ENCODE peak calls at places on chromosomes 3 and 15, in ten cellular contexts. E is naive B cell, N is coronary artery, D is GM18507, T is choroid plexus epithelial cell, R is posterior vena cava, P is ACHN, C is heart left ventricle, U is fibroblast of lung, A is EH. Q is an unnamed sample.

GRCh38 chr3:116770815-116771450 is 61.4 kb downstream of the TUSC7 start:
- DNase-seq in E (peak; percentile 25), N (no peak), D (peak; percentile 30), T (peak; percentile 91), R (no peak), P (peak; percentile 81), C (peak; percentile 18), U (peak; percentile 68), A (peak; percentile 74), Q (peak; percentile 48)

GRCh38 chr3:34703058-34703457 is 904.6 kb downstream of the PDCD6IP start:
- DNase-seq in E (no peak), N (no peak), D (no peak), T (no peak), R (no peak), P (no peak), C (no peak), U (no peak), A (no peak), Q (no peak)

GRCh38 chr3:183317886-183318845 is 65.1 kb downstream of the B3GNT5 start:
- DNase-seq in E (no peak), N (no peak), D (no peak), T (peak; percentile 47), R (no peak), P (no peak), C (no peak), U (peak; percentile 70), A (peak; percentile 36), Q (no peak)

GRCh38 chr15:34656005-34656604 is 72.7 kb upstream of the GOLGA8B start:
- DNase-seq in E (no peak), N (no peak), D (no peak), T (no peak), R (no peak), P (no peak), C (no peak), U (no peak), A (no peak), Q (no peak)

GRCh38 chr3:1139071-1139470 is 46.2 kb downstream of the CNTN6 start:
- DNase-seq in E (no peak), N (no peak), D (no peak), T (no peak), R (no peak), P (no peak), C (no peak), U (no peak), A (no peak), Q (no peak)

GRCh38 chr3:193732391-193732790 is 139.4 kb downstream of the OPA1 start:
- DNase-seq in E (no peak), N (no peak), D (no peak), T (peak; percentile 36), R (no peak), P (peak; percentile 55), C (no peak), U (peak; percentile 93), A (peak; percentile 77), Q (peak; percentile 69)

GRCh38 chr3:188176884-188177283 is 22.9 kb downstream of the LPP start:
- DNase-seq in E (no peak), N (no peak), D (no peak), T (no peak), R (no peak), P (no peak), C (no peak), U (no peak), A (no peak), Q (no peak)

GRCh38 chr15:89662893-89663673 is 7.8 kb upstream of the KIF7 start:
- DNase-seq in E (no peak), N (peak; percentile 91), D (no peak), T (peak; percentile 94), R (peak; percentile 91), P (peak; percentile 19), C (peak; percentile 65), U (peak; percentile 93), A (peak; percentile 98), Q (peak; percentile 72)

GRCh38 chr3:197205265-197205664 is 93.1 kb downstream of the DLG1 start:
- DNase-seq in E (no peak), N (no peak), D (no peak), T (no peak), R (no peak), P (no peak), C (no peak), U (no peak), A (no peak), Q (no peak)

GRCh38 chr3:55327131-55327920 is 159.8 kb downstream of the WNT5A start:
- DNase-seq in E (no peak), N (no peak), D (no peak), T (no peak), R (no peak), P (peak; percentile 49), C (no peak), U (peak; percentile 87), A (peak; percentile 74), Q (no peak)

GRCh38 chr3:171838218-171838720 is 4.9 kb upstream of the TMEM212 start:
- DNase-seq in E (no peak), N (no peak), D (no peak), T (peak; percentile 88), R (peak; percentile 81), P (peak; percentile 39), C (peak; percentile 68), U (peak; percentile 73), A (peak; percentile 84), Q (peak; percentile 58)

GRCh38 chr3:39329493-39329892 is at the start of gene CCR8:
- DNase-seq in E (no peak), N (no peak), D (no peak), T (no peak), R (no peak), P (no peak), C (no peak), U (no peak), A (no peak), Q (no peak)

GRCh38 chr3:37492977-37493471 is 318.6 kb upstream of the LRRFIP2 start:
- DNase-seq in E (no peak), N (no peak), D (no peak), T (peak; percentile 12), R (no peak), P (no peak), C (peak; percentile 33), U (no peak), A (peak; percentile 46), Q (peak; percentile 51)

GRCh38 chr3:42012935-42013651 is 51.2 kb upstream of the ULK4 start:
- DNase-seq in E (peak; percentile 84), N (peak; percentile 86), D (peak; percentile 67), T (peak; percentile 65), R (peak; percentile 94), P (peak; percentile 73), C (peak; percentile 83), U (peak; percentile 61), A (peak; percentile 68), Q (no peak)

GRCh38 chr3:36701903-36702374 is 62.4 kb downstream of the DCLK3 start:
- DNase-seq in E (no peak), N (no peak), D (no peak), T (peak; percentile 89), R (no peak), P (no peak), C (no peak), U (peak; percentile 90), A (peak; percentile 86), Q (no peak)

GRCh38 chr15:39887832-39888231 is 32.2 kb downstream of the GPR176 start:
- DNase-seq in E (no peak), N (no peak), D (no peak), T (peak; percentile 65), R (no peak), P (peak; percentile 45), C (no peak), U (peak; percentile 35), A (peak; percentile 67), Q (peak; percentile 77)

GRCh38 chr3:129686941-129687340 is 80.5 kb upstream of the PLXND1 start:
- DNase-seq in E (no peak), N (no peak), D (no peak), T (no peak), R (no peak), P (peak; percentile 9), C (no peak), U (peak; percentile 19), A (no peak), Q (no peak)

GRCh38 chr3:139557041-139557440 is 17.5 kb upstream of the RBP1 start:
- DNase-seq in E (no peak), N (no peak), D (no peak), T (no peak), R (no peak), P (no peak), C (no peak), U (no peak), A (no peak), Q (no peak)

GRCh38 chr3:189684317-189684716 is 53.1 kb downstream of the TP63 start:
- DNase-seq in E (no peak), N (no peak), D (no peak), T (no peak), R (no peak), P (no peak), C (no peak), U (no peak), A (no peak), Q (no peak)

GRCh38 chr3:72951259-72951722 is 45.3 kb upstream of the PPP4R2 start:
- DNase-seq in E (no peak), N (no peak), D (no peak), T (peak; percentile 25), R (no peak), P (no peak), C (no peak), U (no peak), A (peak; percentile 16), Q (no peak)

GRCh38 chr3:180698760-180699270 is 19.5 kb upstream of the CCDC39 start:
- DNase-seq in E (no peak), N (no peak), D (no peak), T (no peak), R (no peak), P (no peak), C (no peak), U (no peak), A (no peak), Q (no peak)

GRCh38 chr15:50698101-50698500 is 11.5 kb upstream of the TRPM7 start:
- DNase-seq in E (no peak), N (no peak), D (no peak), T (no peak), R (no peak), P (no peak), C (no peak), U (no peak), A (peak; percentile 20), Q (no peak)

GRCh38 chr3:184542577-184542976 is 19.0 kb upstream of the EPHB3 start:
- DNase-seq in E (no peak), N (no peak), D (no peak), T (no peak), R (no peak), P (no peak), C (no peak), U (no peak), A (no peak), Q (no peak)

GRCh38 chr3:127043041-127043641 is 60.2 kb downstream of the PLXNA1 start:
- DNase-seq in E (no peak), N (no peak), D (no peak), T (no peak), R (peak; percentile 75), P (peak; percentile 70), C (no peak), U (peak; percentile 50), A (no peak), Q (no peak)

GRCh38 chr15:66821307-66821706 is 119.3 kb downstream of the SMAD6 start:
- DNase-seq in E (no peak), N (no peak), D (no peak), T (no peak), R (no peak), P (no peak), C (no peak), U (no peak), A (no peak), Q (no peak)

GRCh38 chr15:66621491-66622467 is 56.0 kb upstream of the LCTL start:
- DNase-seq in E (no peak), N (no peak), D (no peak), T (peak; percentile 43), R (no peak), P (no peak), C (no peak), U (peak; percentile 43), A (peak; percentile 57), Q (no peak)

GRCh38 chr3:194006-194405 is 2.6 kb upstream of the CHL1 start:
- DNase-seq in E (no peak), N (no peak), D (no peak), T (no peak), R (no peak), P (no peak), C (no peak), U (no peak), A (no peak), Q (no peak)

GRCh38 chr3:120461416-120461815 is 10.6 kb upstream of the FSTL1 start:
- DNase-seq in E (no peak), N (no peak), D (no peak), T (no peak), R (no peak), P (no peak), C (no peak), U (no peak), A (peak; percentile 47), Q (no peak)

Q was measured in SJSA1.